ENCODE peak calls at places on chromosomes 3 and 15, in seven cellular contexts. I is fibroblast of gingiva, G is AG10803, A is fibroblast of mammary gland, R is NAMALWA, K is NCI-H1930, V is NCI-H510A. P is an unnamed sample.
A peak's percentile ranks its signal among the peaks of the same experiment; 100 is the strongest.

GRCh38 chr3:136263251-136263650 is 13.1 kb downstream of the PCCB start:
- DNase-seq in I (no peak), G (no peak), A (no peak), R (no peak), K (no peak), V (no peak), P (no peak)

GRCh38 chr15:40825661-40826088 is 2.8 kb downstream of the PPP1R14D start:
- DNase-seq in I (peak; percentile 49), G (peak; percentile 72), A (no peak), R (no peak), K (no peak), V (no peak), P (peak; percentile 61)

GRCh38 chr15:92693922-92694331 is 38.4 kb upstream of the FAM174B start:
- DNase-seq in I (no peak), G (peak; percentile 9), A (peak; percentile 19), R (peak; percentile 25), K (peak; percentile 14), V (no peak), P (peak; percentile 35)

GRCh38 chr3:128488995-128489859 is 3.8 kb downstream of the GATA2 start:
- DNase-seq in I (no peak), G (peak; percentile 50), A (no peak), R (no peak), K (peak; percentile 41), V (peak; percentile 14), P (no peak)

GRCh38 chr3:97815149-97815917 is 6.5 kb upstream of the CRYBG3 start:
- DNase-seq in I (no peak), G (no peak), A (no peak), R (no peak), K (no peak), V (no peak), P (peak; percentile 8)

GRCh38 chr15:72851586-72851985 is 68.0 kb upstream of the ADPGK start:
- DNase-seq in I (no peak), G (no peak), A (no peak), R (no peak), K (no peak), V (no peak), P (no peak)

GRCh38 chr3:45571969-45572368 is 22.6 kb upstream of the LIMD1 start:
- DNase-seq in I (no peak), G (no peak), A (no peak), R (no peak), K (no peak), V (no peak), P (no peak)

GRCh38 chr3:8845641-8846040 is 76.2 kb upstream of the OXTR start:
- DNase-seq in I (no peak), G (peak; percentile 64), A (peak; percentile 61), R (no peak), K (no peak), V (no peak), P (peak; percentile 85)

GRCh38 chr15:72824112-72824511 is 40.6 kb upstream of the ADPGK start:
- DNase-seq in I (no peak), G (no peak), A (no peak), R (no peak), K (no peak), V (no peak), P (no peak)

GRCh38 chr3:58234516-58234931 is 3.1 kb upstream of the ABHD6 start:
- DNase-seq in I (peak; percentile 38), G (peak; percentile 50), A (peak; percentile 56), R (no peak), K (no peak), V (no peak), P (peak; percentile 72)

GRCh38 chr3:23920151-23920655 is 3.3 kb downstream of the RPL15 start:
- DNase-seq in I (no peak), G (no peak), A (no peak), R (no peak), K (no peak), V (no peak), P (no peak)

GRCh38 chr3:195241592-195242355 is 29.2 kb downstream of the XXYLT1 start:
- DNase-seq in I (no peak), G (no peak), A (no peak), R (no peak), K (no peak), V (no peak), P (no peak)

GRCh38 chr3:133894334-133895207 is 1.1 kb downstream of the RAB6B start:
- DNase-seq in I (no peak), G (no peak), A (no peak), R (no peak), K (no peak), V (peak; percentile 14), P (no peak)

GRCh38 chr15:23570466-23570865 is 5.0 kb downstream of the MKRN3 start:
- DNase-seq in I (no peak), G (no peak), A (no peak), R (no peak), K (no peak), V (no peak), P (no peak)

GRCh38 chr3:193095366-193095765 is 145.7 kb upstream of the PLAAT1 start:
- DNase-seq in I (no peak), G (no peak), A (no peak), R (no peak), K (no peak), V (no peak), P (peak; percentile 5)